ENCODE peak calls at places on chromosomes 3 and 15, in five cellular contexts. Z, A, H, L and K are unnamed samples.

GRCh38 chr3:113304856-113305540 is 93.6 kb downstream of the BOC start:
- DNase-seq in L (no peak), A (no peak), Z (no peak), H (no peak), K (no peak)

GRCh38 chr15:80087104-80087503 is 27.6 kb downstream of the ZFAND6 start:
- DNase-seq in H (no peak), A (no peak), L (no peak), Z (no peak), K (no peak)

GRCh38 chr3:194079702-194080172 is 56.2 kb upstream of the HES1 start:
- DNase-seq in Z (no peak), H (no peak), A (no peak), L (no peak), K (no peak)

GRCh38 chr3:2099028-2099671 is 484 bp downstream of the CNTN4 start:
- DNase-seq in H (no peak), Z (no peak), L (no peak), A (no peak), K (no peak)

GRCh38 chr3:25468866-25469319 is 40.8 kb downstream of the RARB start:
- DNase-seq in A (no peak), H (no peak), Z (no peak), L (no peak), K (peak; percentile 40)

GRCh38 chr3:126525091-126525852 is 1.3 kb downstream of the CHST13 start:
- DNase-seq in L (peak; percentile 38), A (no peak), H (no peak), Z (no peak), K (no peak)

GRCh38 chr15:66103293-66103590 is 150.3 kb downstream of the MEGF11 start:
- DNase-seq in H (no peak), Z (no peak), A (no peak), L (no peak), K (no peak)

GRCh38 chr3:183959214-183959613 is 58.5 kb downstream of the ABCC5 start:
- DNase-seq in L (peak; percentile 13), A (peak; percentile 21), Z (peak; percentile 4), H (no peak), K (no peak)

DNA sequence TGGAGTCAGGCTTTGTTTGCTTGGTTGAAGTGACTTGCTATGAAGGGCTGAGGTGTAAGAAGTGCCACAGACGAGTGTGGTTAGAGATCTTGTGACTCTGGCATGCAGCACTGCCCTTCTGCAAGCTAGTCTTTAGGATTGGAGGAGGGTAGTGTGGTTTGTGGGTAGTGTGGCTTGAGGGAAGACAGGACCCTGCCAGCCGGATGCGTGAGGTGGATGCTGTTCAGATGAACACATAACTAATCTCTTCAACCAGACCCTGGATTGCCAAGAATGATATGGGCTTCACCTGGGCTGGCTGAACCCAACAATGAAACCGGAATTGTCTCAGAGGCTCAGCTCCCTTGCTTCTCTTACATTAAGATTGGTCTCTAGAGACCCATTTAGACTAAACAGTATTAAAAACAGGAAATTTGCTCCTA is 32.7 kb downstream of the STARD9 start:
- DNase-seq in Z (no peak), A (no peak), H (no peak), L (no peak), K (peak; percentile 65)
- TF ChIP-seq JUN in Z (no peak), A (no peak), H (no peak), L (no peak), K (no peak)

GRCh38 chr3:141266797-141267555 is 35.4 kb downstream of the PXYLP1 start:
- DNase-seq in L (no peak), H (no peak), Z (no peak), A (no peak), K (no peak)
- H3K4me3 ChIP-seq in L (no peak overlapping the region), H (no peak overlapping the region), Z (no peak overlapping the region), A (no peak overlapping the region), K (no peak overlapping the region)

GRCh38 chr3:41681479-41681878 is 280.4 kb downstream of the ULK4 start:
- DNase-seq in Z (peak; percentile 64), L (peak; percentile 79), H (no peak), A (no peak), K (no peak)
- TF ChIP-seq JUN in Z (no peak), L (no peak), H (no peak), A (no peak), K (no peak)

GRCh38 chr3:170420307-170420821 is 1.7 kb downstream of the CLDN11 start:
- DNase-seq in A (no peak), H (no peak), L (no peak), Z (no peak), K (peak; percentile 55)
- H3K4me3 ChIP-seq in A (no peak overlapping the region), H (peak overlapping the region; percentile 57), L (peak overlapping the region; percentile 62), Z (no peak overlapping the region), K (peak overlapping the region; percentile 86)

DNA sequence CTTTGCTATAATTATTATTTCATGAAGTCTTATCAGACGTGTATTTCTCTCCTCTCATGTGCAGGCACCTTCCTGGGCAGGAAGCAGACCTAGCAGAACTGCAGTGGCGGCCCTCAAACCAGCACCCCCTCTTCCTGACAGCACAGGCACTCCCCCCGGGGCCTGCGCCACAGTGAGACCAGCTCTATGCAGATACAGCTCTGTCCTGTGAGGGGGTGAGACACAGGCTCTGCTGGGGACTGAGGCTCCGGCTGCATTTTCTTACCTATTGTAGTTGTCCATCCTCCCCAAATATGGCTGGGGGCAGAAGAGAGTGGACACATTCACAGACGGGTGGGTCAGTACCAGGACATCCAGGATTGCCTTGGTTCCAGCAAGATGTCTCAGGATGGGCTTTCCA is 5.0 kb downstream of the CISH start:
- DNase-seq in L (no peak), A (no peak), Z (no peak), H (no peak), K (no peak)
- TF ChIP-seq JUN in L (no peak), A (no peak), Z (no peak), H (no peak), K (no peak)

GRCh38 chr3:149375824-149376196 is 1.6 kb downstream of the TM4SF1 start:
- DNase-seq in A (no peak), H (no peak), Z (no peak), L (no peak), K (no peak)
- H3K4me3 ChIP-seq in A (no peak overlapping the region), H (no peak overlapping the region), Z (peak overlapping the region; percentile 58), L (peak overlapping the region; percentile 78), K (peak overlapping the region; percentile 98)